ENCODE peak calls at places on chromosomes 2 and 18, in nine cellular contexts. A is AG08396; S is substantia nigra; B is PC-9; Z is CD8-positive, alpha-beta memory T cell; Y is stimulated activated CD4-positive, alpha-beta T cell treated with anti-CD3 and anti-CD28 coated beads, Interleukin-1b, Interleukin-23, amount 100 ng/mL, for 48 hours; G is GM12891; V is CD4-positive, alpha-beta T cell; U is posterior cingulate gyrus. F is an unnamed sample.
A peak's percentile ranks its signal among the peaks of the same experiment; 100 is the strongest.

GRCh38 chr2:11348209-11348749 is 3.8 kb upstream of the ROCK2 start:
- DNase-seq in Z (no peak), U (no peak), B (no peak), S (peak; percentile 28), Y (no peak), V (no peak), A (no peak), G (no peak), F (no peak)

GRCh38 chr18:75029456-75029855 is 179.5 kb downstream of the PTGR3 start:
- DNase-seq in A (no peak), Y (no peak), U (no peak), V (peak; percentile 13), Z (no peak), G (no peak), S (no peak), B (no peak), F (no peak)

GRCh38 chr2:205580591-205580990 is 101.7 kb upstream of the NRP2 start:
- DNase-seq in A (peak; percentile 21), Y (no peak), B (no peak), U (no peak), G (no peak), V (no peak), Z (no peak), S (no peak), F (no peak)

GRCh38 chr2:195520671-195521155 is 136.3 kb upstream of the SLC39A10 start:
- DNase-seq in G (no peak), Y (no peak), A (peak; percentile 89), Z (no peak), S (no peak), V (no peak), B (peak; percentile 69), U (no peak), F (no peak)

GRCh38 chr18:55968550-55968949 is 380.6 kb upstream of the TCF4 start:
- DNase-seq in Y (no peak), G (no peak), S (no peak), A (peak; percentile 6), B (no peak), Z (no peak), U (no peak), V (no peak), F (no peak)

GRCh38 chr2:130252880-130253645 is 54.8 kb upstream of the TUBA3E start:
- DNase-seq in Y (no peak), G (no peak), U (no peak), A (peak; percentile 64), Z (no peak), B (peak; percentile 67), S (no peak), V (no peak), F (no peak)

GRCh38 chr2:14720319-14720718 is 87.8 kb downstream of the LRATD1 start:
- DNase-seq in A (no peak), V (no peak), Y (no peak), U (no peak), B (no peak), S (no peak), Z (no peak), G (no peak), F (no peak)

GRCh38 chr18:22300665-22301636 is 116.8 kb downstream of the CTAGE1 start:
- DNase-seq in G (no peak), B (peak; percentile 71), S (no peak), Z (no peak), U (no peak), Y (no peak), V (no peak), A (no peak), F (no peak)

GRCh38 chr2:96928277-96928781 is 58.1 kb downstream of the FAM178B start:
- DNase-seq in G (no peak), Y (no peak), B (no peak), V (no peak), U (no peak), Z (no peak), S (peak; percentile 50), A (no peak), F (no peak)

GRCh38 chr18:22185298-22185697 is 15.9 kb downstream of the GATA6 start:
- DNase-seq in Z (no peak), B (no peak), U (no peak), A (no peak), Y (no peak), V (no peak), S (no peak), G (no peak), F (no peak)

GRCh38 chr2:201313362-201313761 is 43.8 kb downstream of the FLACC1 start:
- DNase-seq in V (no peak), A (no peak), Z (no peak), Y (no peak), S (no peak), G (no peak), B (no peak), U (no peak), F (no peak)

GRCh38 chr2:120224735-120225548 is 1.7 kb upstream of the TMEM185B start:
- DNase-seq in V (no peak), Y (no peak), A (no peak), Z (no peak), S (no peak), G (no peak), B (no peak), U (no peak), F (no peak)

GRCh38 chr18:61475931-61476330 is 142.7 kb downstream of the CDH20 start:
- DNase-seq in S (no peak), Y (no peak), V (no peak), B (no peak), Z (no peak), U (no peak), G (no peak), A (no peak), F (no peak)

GRCh38 chr2:238240761-238241711 is 1.2 kb upstream of the HES6 start:
- DNase-seq in Z (peak; percentile 22), V (no peak), B (peak; percentile 61), U (no peak), A (peak; percentile 57), S (no peak), G (no peak), Y (no peak), F (peak; percentile 11)

GRCh38 chr2:25331686-25332365 is 9.9 kb downstream of the DNMT3A start:
- DNase-seq in Z (no peak), G (no peak), S (no peak), U (no peak), V (no peak), Y (peak; percentile 62), B (peak; percentile 12), A (no peak), F (no peak)

GRCh38 chr2:136255648-136256461 is 137.9 kb upstream of the CXCR4 start:
- DNase-seq in Y (no peak), S (no peak), V (peak; percentile 45), B (no peak), A (no peak), G (no peak), U (no peak), Z (no peak), F (no peak)

GRCh38 chr18:73407506-73407905 is 539.7 kb upstream of the NETO1 start:
- DNase-seq in G (no peak), Z (no peak), B (no peak), U (no peak), V (no peak), A (peak; percentile 10), Y (no peak), S (no peak), F (no peak)

GRCh38 chr2:172817411-172817810 is 81.8 kb downstream of the RAPGEF4 start:
- DNase-seq in A (no peak), B (no peak), V (no peak), S (no peak), Z (no peak), G (no peak), U (no peak), Y (no peak), F (no peak)

GRCh38 chr18:79954791-79955190 is 3.3 kb upstream of the SLC66A2 start:
- DNase-seq in A (no peak), U (no peak), B (no peak), Z (no peak), Y (no peak), G (no peak), S (peak; percentile 39), V (no peak), F (no peak)

GRCh38 chr2:4020153-4020552 is 316.8 kb downstream of the DCDC2C start:
- DNase-seq in A (no peak), S (no peak), Z (no peak), Y (no peak), B (no peak), V (no peak), G (no peak), U (no peak), F (no peak)